ENCODE peak calls at places on chromosome 10, in five cellular contexts. P, S, L, H and B are unnamed samples. For H3K4me1, the result is how much of the 10 kb centered on the place peaks cover.

GRCh38 chr10:131440405-131441360 is 129.2 kb upstream of the TCERG1L start:
- DNase-seq in H (no peak), L (no peak), S (no peak), P (no peak), B (no peak)

GRCh38 chr10:67107670-67108069 is 181.8 kb downstream of the LRRTM3 start:
- DNase-seq in S (no peak), L (no peak), H (no peak), P (no peak), B (no peak)

GRCh38 chr10:100863433-100863832 is 49.3 kb upstream of the SLF2 start:
- DNase-seq in S (no peak), H (no peak), P (no peak), L (no peak), B (no peak)

GRCh38 chr10:86522385-86522855 is 828 bp upstream of the WAPL start:
- DNase-seq in L (no peak), H (no peak), P (no peak), S (no peak), B (no peak)

GRCh38 chr10:36779238-36779846 is 346.1 kb upstream of the ANKRD30A start:
- DNase-seq in H (no peak), P (peak), L (no peak), S (peak), B (no peak)

GRCh38 chr10:60130130-60130579 is 223.8 kb upstream of the CCDC6 start:
- DNase-seq in H (no peak), P (peak), S (no peak), L (no peak), B (no peak)

GRCh38 chr10:110893559-110894179 is 21.9 kb downstream of the PDCD4 start:
- DNase-seq in P (peak), S (no peak), H (no peak), L (no peak), B (no peak)

GRCh38 chr10:13349776-13350274 is 1.7 kb upstream of the SEPHS1 start:
- DNase-seq in P (no peak), H (peak), L (no peak), S (peak), B (peak)

GRCh38 chr10:30574423-30574796 is 55.1 kb downstream of the LYZL2 start:
- DNase-seq in L (no peak), P (no peak), H (no peak), S (no peak), B (no peak)

GRCh38 chr10:36574212-36574611 is 551.2 kb upstream of the ANKRD30A start:
- DNase-seq in L (no peak), S (no peak), H (no peak), P (no peak), B (no peak)

GRCh38 chr10:63145782-63146181 is 12.7 kb downstream of the NRBF2 start:
- DNase-seq in S (no peak), P (no peak), H (no peak), L (no peak), B (no peak)

GRCh38 chr10:64771253-64771652 is 1250.1 kb downstream of the REEP3 start:
- DNase-seq in L (no peak), H (no peak), P (no peak), S (no peak), B (no peak)

GRCh38 chr10:89064764-89065163 is 74.2 kb downstream of the FAS start:
- DNase-seq in L (no peak), S (no peak), H (no peak), P (no peak), B (no peak)

GRCh38 chr10:521844-522243 is 167.6 kb downstream of the DIP2C start:
- DNase-seq in H (peak), S (peak), L (no peak), P (no peak), B (no peak)

GRCh38 chr10:1292611-1293021 is 236.4 kb downstream of the WDR37 start:
- DNase-seq in S (no peak), L (no peak), H (no peak), P (no peak), B (no peak)

GRCh38 chr10:110141185-110141584 is 66.2 kb upstream of the MXI1 start:
- DNase-seq in L (no peak), P (no peak), H (no peak), S (no peak), B (no peak)

GRCh38 chr10:19922236-19922963 is 106.2 kb downstream of the PLXDC2 start:
- DNase-seq in P (peak), H (no peak), S (peak), L (no peak), B (no peak)

GRCh38 chr10:68955414-68955785 is 570 bp upstream of the DDX21 start:
- DNase-seq in L (no peak), P (no peak), H (no peak), S (no peak), B (peak)

GRCh38 chr10:63866747-63867140 is 345.5 kb downstream of the REEP3 start:
- DNase-seq in L (no peak), H (no peak), P (peak), S (no peak), B (no peak)

GRCh38 chr10:125006188-125006680 is 64.3 kb downstream of the ZRANB1 start:
- DNase-seq in S (no peak), H (no peak), L (no peak), P (no peak), B (no peak)

GRCh38 chr10:22625511-22626288 is 88.7 kb downstream of the PIP4K2A start:
- DNase-seq in P (no peak), L (no peak), S (no peak), H (no peak), B (no peak)

GRCh38 chr10:33993917-33994316 is 659.5 kb upstream of the NRP1 start:
- DNase-seq in S (no peak), P (no peak), H (no peak), L (no peak), B (no peak)

GRCh38 chr10:27152687-27153086 is 1.5 kb downstream of the YME1L1 start:
- DNase-seq in H (no peak), S (no peak), P (no peak), L (no peak), B (no peak)

GRCh38 chr10:107834706-107835105 is 670.2 kb upstream of the SORCS1 start:
- DNase-seq in P (no peak), H (no peak), S (no peak), L (no peak), B (no peak)

GRCh38 chr10:58653139-58653538 is 140.5 kb downstream of the BICC1 start:
- DNase-seq in L (no peak), P (no peak), H (no peak), S (no peak), B (no peak)

GRCh38 chr10:86497621-86498020 is 24.0 kb downstream of the WAPL start:
- DNase-seq in H (no peak), S (no peak), L (no peak), P (no peak), B (no peak)

GRCh38 chr10:102413053-102413705 is 5.4 kb downstream of the PSD start:
- DNase-seq in S (no peak), H (no peak), L (peak), P (peak), B (no peak)

GRCh38 chr10:27188259-27188658 is 33.1 kb downstream of the MASTL start:
- DNase-seq in S (no peak), H (no peak), P (no peak), L (no peak), B (no peak)

GRCh38 chr10:25522946-25523608 is 348.3 kb downstream of the GPR158 start:
- DNase-seq in P (peak), L (no peak), S (no peak), H (no peak), B (no peak)

GRCh38 chr10:102645741-102646609 is 1.7 kb downstream of the TRIM8 start:
- DNase-seq in P (peak), H (peak), S (peak), L (peak), B (peak)

GRCh38 chr10:22714524-22715289 is at the start of gene PIP4K2A:
- DNase-seq in S (peak), P (peak), H (peak), L (peak), B (peak)

GRCh38 chr10:93384006-93384405 is 98.1 kb downstream of the MYOF start:
- DNase-seq in P (peak), S (no peak), H (no peak), L (no peak), B (no peak)

GRCh38 chr10:69451209-69451783 is at the start of gene TSPAN15:
- DNase-seq in P (peak), H (peak), L (peak), S (peak), B (peak)

GRCh38 chr10:986881-987634 is 1.2 kb upstream of the GTPBP4 start:
- DNase-seq in L (no peak), P (no peak), S (no peak), H (no peak), B (no peak)

DNA sequence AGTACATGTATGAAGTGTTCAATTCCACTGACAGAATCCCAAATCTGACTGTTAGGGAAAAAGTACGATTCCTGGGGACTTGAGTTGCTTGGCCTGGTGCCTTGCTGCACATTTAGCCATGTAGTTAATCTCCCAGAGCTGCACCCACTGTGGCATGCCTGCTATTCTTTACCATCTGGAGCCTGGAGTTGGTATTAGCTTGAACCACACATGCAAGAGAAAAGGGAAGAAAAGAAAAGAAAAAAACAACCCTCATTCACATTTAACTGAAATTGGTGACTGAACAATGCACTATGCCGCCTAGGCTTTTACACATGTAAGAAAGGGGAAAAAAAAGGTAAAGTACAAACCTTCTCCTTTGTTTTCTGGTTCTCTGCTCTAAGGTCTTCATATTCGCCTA is 26.1 kb downstream of the SHTN1 start:
- DNase-seq in H (no peak), P (no peak), S (no peak), L (no peak), B (no peak)
- H3K27ac ChIP-seq in H (no peak), P (no peak), S (no peak), L (no peak), B (no peak)

GRCh38 chr10:129719415-129719739 is 244.7 kb downstream of the EBF3 start:
- DNase-seq in S (no peak), H (no peak), P (no peak), L (no peak), B (no peak)

GRCh38 chr10:129715805-129716785 is 248.0 kb downstream of the EBF3 start:
- DNase-seq in P (no peak), L (no peak), H (no peak), S (no peak), B (no peak)

GRCh38 chr10:129717816-129718547 is 246.1 kb downstream of the EBF3 start:
- DNase-seq in P (no peak), L (no peak), H (no peak), S (no peak), B (no peak)

GRCh38 chr10:129719889-129720590 is 244.0 kb downstream of the EBF3 start:
- DNase-seq in H (no peak), L (no peak), P (no peak), S (no peak), B (no peak)

GRCh38 chr10:129718548-129719414 is 245.3 kb downstream of the EBF3 start:
- DNase-seq in L (no peak), S (no peak), P (no peak), H (no peak), B (no peak)
- H3K4me3 ChIP-seq in L (no peak), S (no peak), P (no peak), H (no peak), B (no peak)

GRCh38 chr10:71848325-71849277 is 2.5 kb downstream of the PSAP start:
- DNase-seq in S (no peak), L (no peak), P (no peak), H (no peak), B (no peak)
- H3K4me1 ChIP-seq in S (under half), L (under half), P (under half), H (under half), B (under half)

DNA sequence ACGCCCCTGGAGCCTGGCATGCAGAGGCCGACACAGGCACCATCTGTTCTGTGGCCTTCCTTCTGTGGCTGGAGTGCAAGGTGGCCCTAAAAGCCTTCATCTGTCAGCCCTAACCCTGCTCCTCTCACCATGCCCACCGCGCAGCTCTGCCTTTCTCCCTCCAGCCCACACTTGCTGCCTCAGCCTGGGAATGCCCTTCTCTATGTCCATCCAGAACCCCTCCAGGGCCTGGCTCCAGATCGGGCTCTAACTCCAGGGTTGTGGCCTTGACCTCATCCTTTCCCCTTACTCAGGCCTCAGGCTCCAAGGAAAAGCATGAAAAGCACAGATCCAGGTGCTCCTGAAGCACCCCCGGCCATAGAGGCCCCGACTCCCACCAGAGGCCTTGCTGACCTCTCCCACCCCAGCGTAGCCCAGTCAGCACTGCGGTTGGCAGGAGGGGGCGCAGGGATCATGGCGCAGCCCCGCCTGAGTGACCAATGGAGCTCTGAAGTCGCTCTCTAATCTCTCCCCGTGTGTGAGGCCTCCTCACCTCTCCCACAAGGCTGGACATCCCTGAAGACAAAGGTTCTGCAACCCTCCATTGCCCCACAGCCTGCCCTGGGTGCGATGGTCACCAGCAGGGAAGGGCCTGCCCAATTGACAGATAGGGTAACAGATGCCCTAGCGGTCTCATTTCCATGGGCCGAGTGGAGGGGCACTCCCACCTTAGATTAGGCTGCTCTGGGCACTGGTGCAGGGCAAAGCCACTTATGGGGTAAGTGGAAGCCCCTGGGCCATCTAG is 9.2 kb downstream of the ZCCHC24 start:
- DNase-seq in L (peak), H (no peak), P (no peak), S (peak), B (no peak)
- H3K27ac ChIP-seq in L (no peak), H (peak), P (no peak), S (peak), B (peak)

DNA sequence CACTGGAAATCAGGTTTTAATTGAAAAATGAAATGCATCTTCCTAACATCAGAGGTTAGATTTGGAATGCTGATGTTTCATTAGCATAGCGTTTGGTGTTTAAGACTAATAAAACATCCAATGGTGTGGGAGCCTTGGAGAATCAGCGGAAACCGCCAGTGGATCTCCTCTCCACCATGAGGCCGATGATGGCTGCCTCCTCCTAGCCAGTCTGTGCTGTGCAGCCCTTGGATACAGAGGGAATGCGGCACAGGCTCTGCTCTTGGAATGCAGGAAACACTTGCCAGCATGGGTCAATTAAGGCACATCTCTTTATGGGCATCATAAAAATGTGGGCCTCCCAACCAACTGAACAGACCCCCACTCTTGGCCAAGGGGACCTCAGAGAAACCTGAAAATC is 259.9 kb downstream of the GLRX3 start:
- DNase-seq in L (no peak), H (no peak), S (no peak), P (no peak), B (no peak)
- H3K4me3 ChIP-seq in L (no peak), H (no peak), S (no peak), P (no peak), B (no peak)